ENCODE peak calls at places on chromosome 13, in four cellular contexts. One of them, this sample, is unnamed.

GRCh38 chr13:100789968-100790367 is 115.4 kb upstream of the TMTC4 start:
- DNase-seq in stimulated activated naive CD8-positive, alpha-beta T cell treated with anti-CD3 and anti-CD28 coated beads, Interleukin-15, Interleukin-2, amounts not matched to agents 100 U/mL and 50 U/mL, for 24 hours: no peak
- DNase-seq in central memory CD4-positive, alpha-beta T cell: no peak
- DNase-seq in NCI-H1092 treated with DMSO at 0.1 percent for 48 hours: peak; percentile 86
- DNase-seq in this sample: no peak

GRCh38 chr13:113802761-113803160 is 43.7 kb downstream of the TMEM255B start:
- DNase-seq in stimulated activated naive CD8-positive, alpha-beta T cell treated with anti-CD3 and anti-CD28 coated beads, Interleukin-15, Interleukin-2, amounts not matched to agents 100 U/mL and 50 U/mL, for 24 hours: no peak
- DNase-seq in central memory CD4-positive, alpha-beta T cell: no peak
- DNase-seq in NCI-H1092 treated with DMSO at 0.1 percent for 48 hours: no peak
- DNase-seq in this sample: no peak

GRCh38 chr13:50678464-50679162 is 164.9 kb downstream of the DLEU7 start:
- DNase-seq in NCI-H1092 treated with DMSO at 0.1 percent for 48 hours: no peak
- DNase-seq in stimulated activated naive CD8-positive, alpha-beta T cell treated with anti-CD3 and anti-CD28 coated beads, Interleukin-15, Interleukin-2, amounts not matched to agents 100 U/mL and 50 U/mL, for 24 hours: no peak
- DNase-seq in central memory CD4-positive, alpha-beta T cell: no peak
- DNase-seq in this sample: no peak

GRCh38 chr13:29548722-29549446 is 46.6 kb downstream of the SLC7A1 start:
- DNase-seq in central memory CD4-positive, alpha-beta T cell: no peak
- DNase-seq in stimulated activated naive CD8-positive, alpha-beta T cell treated with anti-CD3 and anti-CD28 coated beads, Interleukin-15, Interleukin-2, amounts not matched to agents 100 U/mL and 50 U/mL, for 24 hours: no peak
- DNase-seq in NCI-H1092 treated with DMSO at 0.1 percent for 48 hours: no peak
- DNase-seq in this sample: no peak

GRCh38 chr13:59476376-59476775 is 687.4 kb downstream of the DIAPH3 start:
- DNase-seq in stimulated activated naive CD8-positive, alpha-beta T cell treated with anti-CD3 and anti-CD28 coated beads, Interleukin-15, Interleukin-2, amounts not matched to agents 100 U/mL and 50 U/mL, for 24 hours: no peak
- DNase-seq in NCI-H1092 treated with DMSO at 0.1 percent for 48 hours: no peak
- DNase-seq in central memory CD4-positive, alpha-beta T cell: no peak
- DNase-seq in this sample: no peak

GRCh38 chr13:91946498-91947070 is 548.2 kb downstream of the GPC5 start:
- DNase-seq in stimulated activated naive CD8-positive, alpha-beta T cell treated with anti-CD3 and anti-CD28 coated beads, Interleukin-15, Interleukin-2, amounts not matched to agents 100 U/mL and 50 U/mL, for 24 hours: no peak
- DNase-seq in NCI-H1092 treated with DMSO at 0.1 percent for 48 hours: peak; percentile 67
- DNase-seq in central memory CD4-positive, alpha-beta T cell: no peak
- DNase-seq in this sample: no peak

GRCh38 chr13:38888309-38888708 is 102.3 kb downstream of the STOML3 start:
- DNase-seq in stimulated activated naive CD8-positive, alpha-beta T cell treated with anti-CD3 and anti-CD28 coated beads, Interleukin-15, Interleukin-2, amounts not matched to agents 100 U/mL and 50 U/mL, for 24 hours: no peak
- DNase-seq in central memory CD4-positive, alpha-beta T cell: no peak
- DNase-seq in NCI-H1092 treated with DMSO at 0.1 percent for 48 hours: no peak
- DNase-seq in this sample: no peak

GRCh38 chr13:73677041-73677589 is 457.1 kb downstream of the KLF12 start:
- DNase-seq in NCI-H1092 treated with DMSO at 0.1 percent for 48 hours: no peak
- DNase-seq in stimulated activated naive CD8-positive, alpha-beta T cell treated with anti-CD3 and anti-CD28 coated beads, Interleukin-15, Interleukin-2, amounts not matched to agents 100 U/mL and 50 U/mL, for 24 hours: no peak
- DNase-seq in central memory CD4-positive, alpha-beta T cell: no peak
- DNase-seq in this sample: no peak

GRCh38 chr13:28455580-28456194 is 39.2 kb downstream of the FLT1 start:
- DNase-seq in stimulated activated naive CD8-positive, alpha-beta T cell treated with anti-CD3 and anti-CD28 coated beads, Interleukin-15, Interleukin-2, amounts not matched to agents 100 U/mL and 50 U/mL, for 24 hours: no peak
- DNase-seq in NCI-H1092 treated with DMSO at 0.1 percent for 48 hours: no peak
- DNase-seq in central memory CD4-positive, alpha-beta T cell: no peak
- DNase-seq in this sample: no peak

GRCh38 chr13:97246596-97246995 is 24.5 kb downstream of the MBNL2 start:
- DNase-seq in stimulated activated naive CD8-positive, alpha-beta T cell treated with anti-CD3 and anti-CD28 coated beads, Interleukin-15, Interleukin-2, amounts not matched to agents 100 U/mL and 50 U/mL, for 24 hours: no peak
- DNase-seq in central memory CD4-positive, alpha-beta T cell: no peak
- DNase-seq in NCI-H1092 treated with DMSO at 0.1 percent for 48 hours: no peak
- DNase-seq in this sample: no peak

GRCh38 chr13:77697208-77698103 is at the start of gene SLAIN1:
- DNase-seq in NCI-H1092 treated with DMSO at 0.1 percent for 48 hours: peak; percentile 99
- DNase-seq in stimulated activated naive CD8-positive, alpha-beta T cell treated with anti-CD3 and anti-CD28 coated beads, Interleukin-15, Interleukin-2, amounts not matched to agents 100 U/mL and 50 U/mL, for 24 hours: peak; percentile 85
- DNase-seq in central memory CD4-positive, alpha-beta T cell: peak; percentile 84
- DNase-seq in this sample: peak; percentile 82

GRCh38 chr13:109036091-109036490 is 406.7 kb downstream of the MYO16 start:
- DNase-seq in stimulated activated naive CD8-positive, alpha-beta T cell treated with anti-CD3 and anti-CD28 coated beads, Interleukin-15, Interleukin-2, amounts not matched to agents 100 U/mL and 50 U/mL, for 24 hours: no peak
- DNase-seq in NCI-H1092 treated with DMSO at 0.1 percent for 48 hours: no peak
- DNase-seq in central memory CD4-positive, alpha-beta T cell: no peak
- DNase-seq in this sample: no peak